ENCODE peak calls at places on chromosomes 16 and 17, in nine cellular contexts. Y, S, J, I, F, M, P, G and V are unnamed samples.

GRCh38 chr17:39461911-39462641 is 790 bp downstream of the CDK12 start:
- DNase-seq in F (no peak), I (no peak), S (peak), Y (no peak), P (peak), M (peak), J (peak), G (no peak), V (peak)

GRCh38 chr17:38528101-38528500 is 77.7 kb downstream of the SRCIN1 start:
- DNase-seq in P (peak), Y (no peak), G (no peak), S (no peak), F (no peak), M (no peak), I (no peak), J (no peak), V (no peak)

GRCh38 chr17:40539711-40540411 is 25.4 kb downstream of the CCR7 start:
- DNase-seq in J (no peak), M (no peak), G (no peak), F (no peak), I (no peak), P (no peak), Y (no peak), S (no peak), V (no peak)

GRCh38 chr17:72592242-72592966 is 471.6 kb downstream of the SOX9 start:
- DNase-seq in G (peak), J (peak), M (peak), I (peak), P (peak), S (peak), Y (peak), F (peak), V (peak)

GRCh38 chr17:2398655-2399571 is 1.9 kb downstream of the MNT start:
- DNase-seq in S (peak), J (peak), G (peak), I (peak), Y (peak), F (peak), P (peak), M (no peak), V (peak)

GRCh38 chr17:4678448-4679026 is 25.4 kb downstream of the PELP1 start:
- DNase-seq in M (peak), P (no peak), J (no peak), I (no peak), F (no peak), Y (no peak), G (no peak), S (peak), V (no peak)

GRCh38 chr17:79840204-79840988 is 1.2 kb upstream of the CBX4 start:
- DNase-seq in J (no peak), F (no peak), S (peak), G (peak), P (peak), I (peak), M (peak), Y (no peak), V (no peak)

GRCh38 chr17:77822302-77823030 is 136.0 kb upstream of the TNRC6C start:
- DNase-seq in Y (no peak), I (peak), M (no peak), P (no peak), G (no peak), S (no peak), F (no peak), J (no peak), V (no peak)

GRCh38 chr17:63274156-63274555 is 171.9 kb downstream of the CYB561 start:
- DNase-seq in F (no peak), S (peak), J (no peak), I (no peak), Y (no peak), P (no peak), M (no peak), G (no peak), V (no peak)

GRCh38 chr17:50918071-50918932 is 52.1 kb upstream of the TOB1 start:
- DNase-seq in I (no peak), J (no peak), S (no peak), M (no peak), P (peak), F (no peak), Y (no peak), G (no peak), V (no peak)

GRCh38 chr17:45432405-45433113 is at the start of gene ARHGAP27:
- DNase-seq in G (peak), Y (no peak), S (peak), F (no peak), P (peak), J (no peak), I (peak), M (peak), V (no peak)

GRCh38 chr17:39769974-39770587 is 32.3 kb downstream of the GRB7 start:
- DNase-seq in S (peak), G (no peak), F (no peak), P (peak), M (peak), J (no peak), I (no peak), Y (peak), V (no peak)

GRCh38 chr17:76709077-76709950 is 1.5 kb downstream of the MXRA7 start:
- DNase-seq in Y (no peak), J (no peak), I (peak), M (no peak), F (peak), P (peak), S (peak), G (peak), V (no peak)

GRCh38 chr17:63464691-63465090 is 12.2 kb upstream of the ACE start:
- DNase-seq in I (no peak), J (no peak), Y (no peak), G (no peak), F (no peak), P (no peak), M (no peak), S (no peak), V (no peak)

GRCh38 chr17:58452738-58453137 is 35.4 kb upstream of the RNF43 start:
- DNase-seq in M (no peak), F (no peak), J (no peak), S (peak), G (no peak), P (peak), Y (no peak), I (no peak), V (no peak)

GRCh38 chr16:84547539-84548058 is 43.1 kb upstream of the MEAK7 start:
- DNase-seq in J (no peak), M (peak), S (no peak), I (no peak), G (no peak), Y (no peak), P (no peak), F (peak), V (no peak)

GRCh38 chr17:63116967-63117366 is 150.9 kb downstream of the TANC2 start:
- DNase-seq in M (no peak), S (peak), P (no peak), Y (no peak), J (no peak), F (peak), G (no peak), I (no peak), V (peak)

GRCh38 chr16:58620396-58620795 is 9.2 kb downstream of the CNOT1 start:
- DNase-seq in J (no peak), P (no peak), S (no peak), I (no peak), G (no peak), M (no peak), Y (no peak), F (no peak), V (no peak)

GRCh38 chr16:10607157-10607556 is 26.8 kb upstream of the EMP2 start:
- DNase-seq in P (no peak), F (no peak), G (no peak), J (no peak), S (no peak), Y (no peak), M (no peak), I (no peak), V (no peak)

GRCh38 chr16:1776991-1777374 is 4.0 kb upstream of the MRPS34 start:
- DNase-seq in G (peak), S (no peak), M (no peak), J (no peak), P (no peak), F (no peak), Y (no peak), I (no peak), V (no peak)

GRCh38 chr16:89268987-89269735 is 51.7 kb downstream of the ZNF778 start:
- DNase-seq in S (peak), I (no peak), G (no peak), P (no peak), M (no peak), Y (no peak), F (no peak), J (no peak), V (no peak)

GRCh38 chr16:85124636-85125346 is 12.5 kb upstream of the CIBAR2 start:
- DNase-seq in G (no peak), Y (no peak), I (no peak), S (no peak), F (no peak), P (no peak), M (no peak), J (no peak), V (no peak)

GRCh38 chr16:69567031-69567680 is 1.4 kb downstream of the NFAT5 start:
- DNase-seq in I (no peak), J (no peak), P (peak), F (no peak), Y (no peak), M (peak), S (no peak), G (no peak), V (peak)